ENCODE peak calls at places on chromosome 1, in four cellular contexts. T, N, X and Y are unnamed samples.

GRCh38 chr1:65195495-65196417 is 47.8 kb downstream of the AK4 start:
- DNase-seq in T (no peak), N (peak), X (no peak), Y (no peak)

GRCh38 chr1:165367375-165367993 is 11.0 kb upstream of the LMX1A start:
- DNase-seq in N (peak), X (peak), T (no peak), Y (peak)

GRCh38 chr1:219324629-219325367 is 151.1 kb downstream of the LYPLAL1 start:
- DNase-seq in T (no peak), X (no peak), N (peak), Y (no peak)

GRCh38 chr1:232968965-232969364 is 18.6 kb downstream of the NTPCR start:
- DNase-seq in X (no peak), T (peak), N (peak), Y (peak)

GRCh38 chr1:229624906-229625871 is 733 bp downstream of the TAF5L start:
- DNase-seq in T (peak), X (peak), N (peak), Y (no peak)

GRCh38 chr1:12339410-12339809 is 109.6 kb downstream of the VPS13D start:
- DNase-seq in X (no peak), T (no peak), N (no peak), Y (no peak)

GRCh38 chr1:37859507-37860345 is at the start of gene MTF1:
- DNase-seq in N (peak), T (peak), X (peak), Y (peak)

GRCh38 chr1:226772456-226773139 is 33.5 kb upstream of the ITPKB start:
- DNase-seq in X (no peak), N (no peak), T (no peak), Y (no peak)

GRCh38 chr1:45409243-45409642 is 69.0 kb upstream of the MUTYH start:
- DNase-seq in N (peak), T (peak), X (no peak), Y (no peak)

GRCh38 chr1:119646521-119647227 is 1.4 kb downstream of the ZNF697 start:
- DNase-seq in N (peak), T (no peak), X (no peak), Y (no peak)